ENCODE peak calls at places on chromosomes 7 and 10, in four cellular contexts. K, S, P and X are unnamed samples.

GRCh38 chr7:44322631-44323363 is 2.6 kb downstream of the CAMK2B start:
- DNase-seq in P (no peak), K (no peak), S (no peak), X (no peak)

GRCh38 chr10:62136931-62137330 is 131.7 kb downstream of the RTKN2 start:
- DNase-seq in S (no peak), K (no peak), P (no peak), X (no peak)

GRCh38 chr7:117502338-117502737 is 22.5 kb downstream of the CFTR start:
- DNase-seq in P (no peak), K (no peak), S (no peak), X (no peak)

GRCh38 chr10:31646519-31646918 is 282.1 kb downstream of the ARHGAP12 start:
- DNase-seq in S (no peak), K (no peak), P (no peak), X (no peak)

GRCh38 chr7:103866919-103867318 is 122.5 kb downstream of the RELN start:
- DNase-seq in K (no peak), S (no peak), P (no peak), X (no peak)

GRCh38 chr10:61943699-61944444 is 42.4 kb downstream of the ARID5B start:
- DNase-seq in P (no peak), S (no peak), K (no peak), X (no peak)

GRCh38 chr7:89731751-89732150 is 422.5 kb upstream of the STEAP1 start:
- DNase-seq in P (no peak), S (no peak), K (no peak), X (no peak)

GRCh38 chr7:91164948-91165845 is 99.0 kb upstream of the FZD1 start:
- DNase-seq in S (no peak), P (no peak), K (no peak), X (peak)

GRCh38 chr7:79610905-79611304 is 157.4 kb upstream of the MAGI2 start:
- DNase-seq in K (no peak), P (no peak), S (no peak), X (no peak)

GRCh38 chr10:111207525-111207924 is 130.7 kb downstream of the ADRA2A start:
- DNase-seq in P (no peak), S (no peak), K (no peak), X (peak)

GRCh38 chr10:20088302-20088701 is 272.1 kb downstream of the PLXDC2 start:
- DNase-seq in K (no peak), P (no peak), S (no peak), X (no peak)

GRCh38 chr10:65396997-65397396 is 1528.8 kb upstream of the LRRTM3 start:
- DNase-seq in K (no peak), S (no peak), P (no peak), X (no peak)

GRCh38 chr10:101134299-101135127 is 3.4 kb downstream of the TLX1 start:
- DNase-seq in P (no peak), S (no peak), K (no peak), X (no peak)

GRCh38 chr7:134995239-134996096 is 9.2 kb downstream of the AGBL3 start:
- DNase-seq in S (peak), P (no peak), K (no peak), X (no peak)

GRCh38 chr10:71326464-71326881 is 7.4 kb downstream of the SLC29A3 start:
- DNase-seq in K (no peak), P (no peak), S (no peak), X (no peak)

GRCh38 chr7:155069992-155070827 is at the start of gene HTR5A:
- DNase-seq in S (peak), P (peak), K (peak), X (peak)

GRCh38 chr7:117014673-117015133 is 61.4 kb downstream of the ST7 start:
- DNase-seq in P (peak), K (no peak), S (peak), X (peak)

GRCh38 chr7:120916538-120916937 is 34.0 kb upstream of the ING3 start:
- DNase-seq in P (no peak), S (no peak), K (no peak), X (no peak)

GRCh38 chr7:129053938-129054437 is 923 bp downstream of the TNPO3 start:
- DNase-seq in K (no peak), P (peak), S (no peak), X (peak)

GRCh38 chr10:119190353-119190752 is 11.7 kb upstream of the PRDX3 start:
- DNase-seq in S (no peak), P (no peak), K (no peak), X (no peak)

GRCh38 chr10:100993986-100994708 is 5.5 kb upstream of the LZTS2 start:
- DNase-seq in K (no peak), P (no peak), S (no peak), X (no peak)

GRCh38 chr7:109835577-109835976 is 1255.3 kb upstream of the LRRN3 start:
- DNase-seq in P (no peak), S (no peak), K (no peak), X (no peak)

GRCh38 chr7:111561909-111562732 is at the start of gene IMMP2L:
- DNase-seq in K (peak), P (peak), S (peak), X (peak)

GRCh38 chr7:100465702-100466311 is 1.7 kb upstream of the SPACDR start:
- DNase-seq in K (no peak), P (no peak), S (no peak), X (peak)

GRCh38 chr10:37263304-37263703 is 137.9 kb downstream of the ANKRD30A start:
- DNase-seq in P (no peak), K (no peak), S (no peak), X (peak)

GRCh38 chr7:33261585-33261984 is 132.2 kb downstream of the BBS9 start:
- DNase-seq in P (no peak), K (no peak), S (no peak), X (peak)

GRCh38 chr10:60818134-60818770 is 40.0 kb downstream of the CDK1 start:
- DNase-seq in K (no peak), S (no peak), P (no peak), X (no peak)

GRCh38 chr10:14414901-14415300 is 84.2 kb upstream of the FRMD4A start:
- DNase-seq in P (no peak), S (no peak), K (no peak), X (no peak)

GRCh38 chr7:83672157-83672556 is 23.2 kb upstream of the SEMA3E start:
- DNase-seq in K (no peak), P (no peak), S (no peak), X (no peak)

GRCh38 chr10:45997994-45998763 is 25.9 kb downstream of the TIMM23 start:
- DNase-seq in K (no peak), P (no peak), S (no peak), X (no peak)

GRCh38 chr7:151682831-151683614 is 163.3 kb upstream of the RHEB start:
- DNase-seq in K (no peak), S (no peak), P (no peak), X (no peak)

GRCh38 chr7:96144260-96144526 is 177.7 kb downstream of the SLC25A13 start:
- DNase-seq in K (no peak), S (no peak), P (no peak), X (no peak)

GRCh38 chr7:130641497-130641896 is 27.1 kb downstream of the COPG2 start:
- DNase-seq in K (no peak), S (no peak), P (no peak), X (no peak)

GRCh38 chr10:116892873-116893685 is 43.8 kb downstream of the ENO4 start:
- DNase-seq in K (no peak), S (no peak), P (no peak), X (no peak)